ENCODE peak calls at places on chromosomes 11 and 22, in five cellular contexts. A is epithelial cell of esophagus; G is activated T-cell treated with anti-CD3 and anti-CD28 coated beads, Interleukin-2, amount 50 U/mL, for 72 hours; F is caudate nucleus; M is SK-N-DZ. V is an unnamed sample.

GRCh38 chr11:3375552-3375951 is 3.4 kb downstream of the ZNF195 start:
- DNase-seq in A (peak), G (no peak), F (no peak), M (no peak), V (no peak)

GRCh38 chr11:117985953-117986887 is at the start of gene IL10RA:
- DNase-seq in A (peak), G (peak), F (no peak), M (peak), V (peak)

GRCh38 chr22:38398609-38399401 is 56.2 kb downstream of the KCNJ4 start:
- DNase-seq in A (peak), G (peak), F (no peak), M (peak), V (peak)

GRCh38 chr11:13055200-13055599 is 46.1 kb downstream of the RASSF10 start:
- DNase-seq in A (no peak), G (peak), F (no peak), M (no peak), V (no peak)

GRCh38 chr11:111910637-111911562 is 670 bp downstream of the CRYAB start:
- DNase-seq in A (peak), G (no peak), F (no peak), M (no peak), V (no peak)

GRCh38 chr11:44725016-44725651 is 1.6 kb upstream of the TSPAN18 start:
- DNase-seq in A (no peak), G (no peak), F (no peak), M (no peak), V (no peak)

GRCh38 chr11:96329419-96329818 is 13.6 kb downstream of the MAML2 start:
- DNase-seq in A (no peak), G (no peak), F (no peak), M (no peak), V (no peak)

GRCh38 chr11:119426142-119426541 is 3.2 kb upstream of the THY1 start:
- DNase-seq in A (peak), G (no peak), F (no peak), M (no peak), V (no peak)

V was measured in RWPE1.